ENCODE peak calls at places on chromosomes 6 and 20, in six cellular contexts. One of them, this sample, is unnamed.

GRCh38 chr20:62377064-62377461 is 9.8 kb upstream of the RPS21 start:
- DNase-seq in A673: no peak
- DNase-seq in AG04450: no peak
- DNase-seq in WTC11: no peak
- DNase-seq in fibroblast of mammary gland: no peak
- DNase-seq in CD8-positive, alpha-beta T cell: no peak
- DNase-seq in this sample: no peak

GRCh38 chr20:53934421-53935352 is 135.7 kb downstream of the BCAS1 start:
- DNase-seq in A673: peak
- DNase-seq in fibroblast of mammary gland: peak
- DNase-seq in WTC11: no peak
- DNase-seq in CD8-positive, alpha-beta T cell: no peak
- DNase-seq in AG04450: no peak
- DNase-seq in this sample: no peak

GRCh38 chr6:71394001-71394432 is 105.4 kb downstream of the OGFRL1 start:
- DNase-seq in fibroblast of mammary gland: peak
- DNase-seq in A673: peak
- DNase-seq in CD8-positive, alpha-beta T cell: no peak
- DNase-seq in WTC11: no peak
- DNase-seq in AG04450: no peak
- DNase-seq in this sample: no peak

GRCh38 chr6:13384506-13384905 is 56.2 kb upstream of the TBC1D7 start:
- DNase-seq in A673: no peak
- DNase-seq in CD8-positive, alpha-beta T cell: no peak
- DNase-seq in WTC11: no peak
- DNase-seq in fibroblast of mammary gland: no peak
- DNase-seq in AG04450: no peak
- DNase-seq in this sample: no peak

GRCh38 chr6:37433657-37434271 is 743 bp downstream of the CMTR1 start:
- DNase-seq in CD8-positive, alpha-beta T cell: peak
- DNase-seq in AG04450: no peak
- DNase-seq in WTC11: no peak
- DNase-seq in fibroblast of mammary gland: peak
- DNase-seq in A673: peak
- DNase-seq in this sample: no peak

GRCh38 chr6:133254552-133255228 is 13.5 kb downstream of the EYA4 start:
- DNase-seq in WTC11: no peak
- DNase-seq in fibroblast of mammary gland: peak
- DNase-seq in AG04450: no peak
- DNase-seq in CD8-positive, alpha-beta T cell: no peak
- DNase-seq in A673: no peak
- DNase-seq in this sample: no peak

GRCh38 chr6:109690373-109690739 is 646 bp downstream of the AK9 start:
- DNase-seq in CD8-positive, alpha-beta T cell: peak
- DNase-seq in AG04450: no peak
- DNase-seq in fibroblast of mammary gland: no peak
- DNase-seq in A673: no peak
- DNase-seq in WTC11: peak
- DNase-seq in this sample: peak

GRCh38 chr6:50795574-50795973 is 23.1 kb upstream of the TFAP2B start:
- DNase-seq in WTC11: no peak
- DNase-seq in fibroblast of mammary gland: no peak
- DNase-seq in AG04450: no peak
- DNase-seq in A673: no peak
- DNase-seq in CD8-positive, alpha-beta T cell: no peak
- DNase-seq in this sample: no peak

GRCh38 chr6:39050453-39051112 is 2.0 kb downstream of the GLP1R start:
- DNase-seq in WTC11: no peak
- DNase-seq in A673: no peak
- DNase-seq in fibroblast of mammary gland: no peak
- DNase-seq in CD8-positive, alpha-beta T cell: no peak
- DNase-seq in AG04450: no peak
- DNase-seq in this sample: no peak

GRCh38 chr20:38165089-38165965 is at the start of gene TGM2:
- DNase-seq in A673: peak
- DNase-seq in CD8-positive, alpha-beta T cell: peak
- DNase-seq in fibroblast of mammary gland: peak
- DNase-seq in WTC11: peak
- DNase-seq in AG04450: no peak
- DNase-seq in this sample: peak

GRCh38 chr20:50298554-50299324 is 108.1 kb downstream of the CEBPB start:
- DNase-seq in WTC11: no peak
- DNase-seq in A673: no peak
- DNase-seq in CD8-positive, alpha-beta T cell: no peak
- DNase-seq in fibroblast of mammary gland: peak
- DNase-seq in AG04450: no peak
- DNase-seq in this sample: no peak

GRCh38 chr20:535958-536357 is 7.6 kb downstream of the CSNK2A1 start:
- DNase-seq in WTC11: no peak
- DNase-seq in A673: no peak
- DNase-seq in AG04450: no peak
- DNase-seq in CD8-positive, alpha-beta T cell: no peak
- DNase-seq in fibroblast of mammary gland: no peak
- DNase-seq in this sample: no peak

GRCh38 chr20:23340524-23340923 is 10.1 kb upstream of the NXT1 start:
- DNase-seq in WTC11: peak
- DNase-seq in A673: peak
- DNase-seq in CD8-positive, alpha-beta T cell: no peak
- DNase-seq in fibroblast of mammary gland: peak
- DNase-seq in AG04450: no peak
- DNase-seq in this sample: no peak

GRCh38 chr6:25640446-25640845 is 11.6 kb upstream of the SCGN start:
- DNase-seq in AG04450: no peak
- DNase-seq in CD8-positive, alpha-beta T cell: no peak
- DNase-seq in fibroblast of mammary gland: no peak
- DNase-seq in WTC11: no peak
- DNase-seq in A673: no peak
- DNase-seq in this sample: no peak

GRCh38 chr6:144259988-144260387 is 25.1 kb upstream of the UTRN start:
- DNase-seq in AG04450: no peak
- DNase-seq in CD8-positive, alpha-beta T cell: no peak
- DNase-seq in fibroblast of mammary gland: peak
- DNase-seq in A673: peak
- DNase-seq in WTC11: no peak
- DNase-seq in this sample: no peak

GRCh38 chr20:25081730-25082497 is at the start of gene VSX1:
- DNase-seq in CD8-positive, alpha-beta T cell: no peak
- DNase-seq in AG04450: no peak
- DNase-seq in fibroblast of mammary gland: no peak
- DNase-seq in WTC11: peak
- DNase-seq in A673: no peak
- DNase-seq in this sample: no peak

GRCh38 chr6:110341671-110342304 is 16.4 kb downstream of the METTL24 start:
- DNase-seq in fibroblast of mammary gland: peak
- DNase-seq in WTC11: peak
- DNase-seq in CD8-positive, alpha-beta T cell: no peak
- DNase-seq in AG04450: no peak
- DNase-seq in A673: no peak
- DNase-seq in this sample: no peak

GRCh38 chr20:59382907-59383306 is 82.5 kb downstream of the EDN3 start:
- DNase-seq in A673: no peak
- DNase-seq in AG04450: no peak
- DNase-seq in CD8-positive, alpha-beta T cell: no peak
- DNase-seq in WTC11: no peak
- DNase-seq in fibroblast of mammary gland: no peak
- DNase-seq in this sample: no peak

GRCh38 chr6:36386495-36387439 is 702 bp downstream of the ETV7 start:
- DNase-seq in CD8-positive, alpha-beta T cell: no peak
- DNase-seq in A673: peak
- DNase-seq in WTC11: peak
- DNase-seq in fibroblast of mammary gland: peak
- DNase-seq in AG04450: peak
- DNase-seq in this sample: peak
- TF ChIP-seq CTCF in CD8-positive, alpha-beta T cell: no peak
- TF ChIP-seq CTCF in A673: no peak
- TF ChIP-seq CTCF in WTC11: no peak
- TF ChIP-seq CTCF in fibroblast of mammary gland: peak
- TF ChIP-seq CTCF in AG04450: peak
- TF ChIP-seq CTCF in this sample: no peak

GRCh38 chr20:44247131-44247571 is at the start of gene GDAP1L1:
- DNase-seq in CD8-positive, alpha-beta T cell: no peak
- DNase-seq in fibroblast of mammary gland: no peak
- DNase-seq in AG04450: no peak
- DNase-seq in A673: no peak
- DNase-seq in WTC11: peak
- DNase-seq in this sample: no peak

GRCh38 chr20:44245977-44246376 is 1.1 kb upstream of the GDAP1L1 start:
- DNase-seq in fibroblast of mammary gland: no peak
- DNase-seq in AG04450: no peak
- DNase-seq in A673: no peak
- DNase-seq in CD8-positive, alpha-beta T cell: no peak
- DNase-seq in WTC11: no peak
- DNase-seq in this sample: no peak

GRCh38 chr20:44251284-44251683 is 4.2 kb downstream of the GDAP1L1 start:
- DNase-seq in WTC11: no peak
- DNase-seq in fibroblast of mammary gland: no peak
- DNase-seq in CD8-positive, alpha-beta T cell: no peak
- DNase-seq in A673: no peak
- DNase-seq in AG04450: no peak
- DNase-seq in this sample: no peak

GRCh38 chr20:44248420-44248759 is 1.3 kb downstream of the GDAP1L1 start:
- DNase-seq in CD8-positive, alpha-beta T cell: no peak
- DNase-seq in AG04450: no peak
- DNase-seq in A673: no peak
- DNase-seq in WTC11: no peak
- DNase-seq in fibroblast of mammary gland: no peak
- DNase-seq in this sample: no peak

GRCh38 chr20:44247676-44248419 is 740 bp downstream of the GDAP1L1 start:
- DNase-seq in AG04450: no peak
- DNase-seq in A673: peak
- DNase-seq in CD8-positive, alpha-beta T cell: no peak
- DNase-seq in WTC11: peak
- DNase-seq in fibroblast of mammary gland: peak
- DNase-seq in this sample: no peak
- TF ChIP-seq CTCF in AG04450: peak
- TF ChIP-seq CTCF in A673: peak
- TF ChIP-seq CTCF in CD8-positive, alpha-beta T cell: no peak
- TF ChIP-seq CTCF in WTC11: peak
- TF ChIP-seq CTCF in fibroblast of mammary gland: peak
- TF ChIP-seq CTCF in this sample: no peak

DNA sequence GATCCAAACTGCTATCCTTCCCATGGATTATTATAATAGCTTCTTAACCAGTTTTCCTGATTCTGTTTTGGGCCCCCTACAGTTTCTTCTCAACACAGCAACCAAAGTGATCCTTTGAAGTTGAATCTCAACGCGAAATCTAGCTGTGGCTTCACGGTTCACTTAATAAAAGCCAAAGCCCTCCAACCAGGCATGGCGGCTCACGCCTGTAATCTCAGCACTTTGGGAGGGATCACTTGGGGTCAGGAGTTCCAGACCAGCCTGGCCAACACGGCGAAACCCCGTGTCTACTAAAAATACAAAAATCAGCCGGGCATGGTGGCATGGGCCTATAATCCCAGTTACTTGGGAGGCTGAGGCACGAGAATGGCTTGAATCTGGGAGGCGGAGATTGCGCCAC is 3.3 kb downstream of the RMND1 start:
- DNase-seq in AG04450: no peak
- DNase-seq in WTC11: no peak
- DNase-seq in CD8-positive, alpha-beta T cell: no peak
- DNase-seq in A673: peak
- DNase-seq in fibroblast of mammary gland: no peak
- DNase-seq in this sample: no peak
- TF ChIP-seq CTCF in AG04450: no peak
- TF ChIP-seq CTCF in WTC11: no peak
- TF ChIP-seq CTCF in CD8-positive, alpha-beta T cell: no peak
- TF ChIP-seq CTCF in A673: peak
- TF ChIP-seq CTCF in fibroblast of mammary gland: peak
- TF ChIP-seq CTCF in this sample: no peak

GRCh38 chr6:54697423-54697822 is 149.1 kb upstream of the FAM83B start:
- DNase-seq in WTC11: no peak
- DNase-seq in A673: peak
- DNase-seq in fibroblast of mammary gland: peak
- DNase-seq in AG04450: peak
- DNase-seq in CD8-positive, alpha-beta T cell: no peak
- DNase-seq in this sample: no peak
- TF ChIP-seq CTCF in WTC11: no peak
- TF ChIP-seq CTCF in A673: peak
- TF ChIP-seq CTCF in fibroblast of mammary gland: peak
- TF ChIP-seq CTCF in AG04450: peak
- TF ChIP-seq CTCF in CD8-positive, alpha-beta T cell: no peak
- TF ChIP-seq CTCF in this sample: no peak

GRCh38 chr6:160979063-160979708 is 12.4 kb upstream of the MAP3K4 start:
- DNase-seq in CD8-positive, alpha-beta T cell: no peak
- DNase-seq in WTC11: no peak
- DNase-seq in fibroblast of mammary gland: peak
- DNase-seq in AG04450: peak
- DNase-seq in A673: no peak
- DNase-seq in this sample: no peak
- TF ChIP-seq CTCF in CD8-positive, alpha-beta T cell: no peak
- TF ChIP-seq CTCF in WTC11: no peak
- TF ChIP-seq CTCF in fibroblast of mammary gland: no peak
- TF ChIP-seq CTCF in AG04450: peak
- TF ChIP-seq CTCF in A673: no peak
- TF ChIP-seq CTCF in this sample: no peak

GRCh38 chr6:101544286-101544685 is 150.8 kb downstream of the GRIK2 start:
- DNase-seq in A673: no peak
- DNase-seq in WTC11: no peak
- DNase-seq in AG04450: no peak
- DNase-seq in CD8-positive, alpha-beta T cell: no peak
- DNase-seq in fibroblast of mammary gland: peak
- DNase-seq in this sample: no peak

GRCh38 chr6:101545171-101545570 is 151.7 kb downstream of the GRIK2 start:
- DNase-seq in CD8-positive, alpha-beta T cell: no peak
- DNase-seq in WTC11: no peak
- DNase-seq in AG04450: no peak
- DNase-seq in A673: no peak
- DNase-seq in fibroblast of mammary gland: no peak
- DNase-seq in this sample: no peak

GRCh38 chr6:101539510-101540245 is 146.2 kb downstream of the GRIK2 start:
- DNase-seq in CD8-positive, alpha-beta T cell: no peak
- DNase-seq in A673: no peak
- DNase-seq in fibroblast of mammary gland: peak
- DNase-seq in WTC11: no peak
- DNase-seq in AG04450: no peak
- DNase-seq in this sample: no peak

GRCh38 chr6:101543796-101544195 is 150.3 kb downstream of the GRIK2 start:
- DNase-seq in AG04450: no peak
- DNase-seq in WTC11: no peak
- DNase-seq in A673: no peak
- DNase-seq in fibroblast of mammary gland: no peak
- DNase-seq in CD8-positive, alpha-beta T cell: no peak
- DNase-seq in this sample: no peak

GRCh38 chr6:101541873-101542272 is 148.4 kb downstream of the GRIK2 start:
- DNase-seq in CD8-positive, alpha-beta T cell: no peak
- DNase-seq in WTC11: no peak
- DNase-seq in fibroblast of mammary gland: no peak
- DNase-seq in AG04450: no peak
- DNase-seq in A673: no peak
- DNase-seq in this sample: no peak
- TF ChIP-seq CTCF in CD8-positive, alpha-beta T cell: no peak
- TF ChIP-seq CTCF in WTC11: no peak
- TF ChIP-seq CTCF in fibroblast of mammary gland: no peak
- TF ChIP-seq CTCF in AG04450: no peak
- TF ChIP-seq CTCF in A673: no peak
- TF ChIP-seq CTCF in this sample: no peak

This sample was measured in activated B cell treated with CpG ODN at 0.5 μM for 24 hours.